ENCODE peak calls at places on chromosomes 7 and 10, in nine cellular contexts. One of them, this sample, is unnamed. For H3K4me1, the result is how much of the 10 kb centered on the place peaks cover.

GRCh38 chr7:26466007-26466406 is 174.3 kb downstream of the SNX10 start:
- DNase-seq in effector memory CD4-positive, alpha-beta T cell: no peak
- DNase-seq in Peyer's patch: no peak
- DNase-seq in GM23338: no peak
- DNase-seq in heart left ventricle: no peak
- DNase-seq in cardiac muscle cell: no peak
- DNase-seq in PC-3: no peak
- DNase-seq in CD8-positive, alpha-beta memory T cell: no peak
- DNase-seq in tibial artery: no peak
- DNase-seq in this sample: no peak

GRCh38 chr10:131310054-131310903 is 1.2 kb downstream of the TCERG1L start:
- DNase-seq in CD8-positive, alpha-beta memory T cell: no peak
- DNase-seq in heart left ventricle: no peak
- DNase-seq in cardiac muscle cell: peak
- DNase-seq in PC-3: peak
- DNase-seq in GM23338: peak
- DNase-seq in tibial artery: no peak
- DNase-seq in effector memory CD4-positive, alpha-beta T cell: no peak
- DNase-seq in Peyer's patch: no peak
- DNase-seq in this sample: no peak

GRCh38 chr7:111530356-111530668 is 32.0 kb downstream of the IMMP2L start:
- DNase-seq in tibial artery: no peak
- DNase-seq in cardiac muscle cell: no peak
- DNase-seq in PC-3: no peak
- DNase-seq in effector memory CD4-positive, alpha-beta T cell: no peak
- DNase-seq in heart left ventricle: no peak
- DNase-seq in CD8-positive, alpha-beta memory T cell: no peak
- DNase-seq in GM23338: no peak
- DNase-seq in Peyer's patch: no peak
- DNase-seq in this sample: no peak

GRCh38 chr7:152177696-152178404 is 152.4 kb downstream of the GALNT11 start:
- DNase-seq in cardiac muscle cell: peak
- DNase-seq in effector memory CD4-positive, alpha-beta T cell: no peak
- DNase-seq in heart left ventricle: no peak
- DNase-seq in GM23338: no peak
- DNase-seq in Peyer's patch: no peak
- DNase-seq in tibial artery: no peak
- DNase-seq in CD8-positive, alpha-beta memory T cell: no peak
- DNase-seq in PC-3: no peak
- DNase-seq in this sample: no peak

GRCh38 chr10:86262671-86263165 is 103.9 kb downstream of the GRID1 start:
- DNase-seq in tibial artery: peak
- DNase-seq in Peyer's patch: no peak
- DNase-seq in effector memory CD4-positive, alpha-beta T cell: no peak
- DNase-seq in GM23338: peak
- DNase-seq in PC-3: no peak
- DNase-seq in cardiac muscle cell: no peak
- DNase-seq in CD8-positive, alpha-beta memory T cell: no peak
- DNase-seq in heart left ventricle: no peak
- DNase-seq in this sample: no peak

GRCh38 chr7:135773451-135773850 is 24.8 kb upstream of the FAM180A start:
- DNase-seq in PC-3: peak
- DNase-seq in heart left ventricle: no peak
- DNase-seq in effector memory CD4-positive, alpha-beta T cell: no peak
- DNase-seq in tibial artery: no peak
- DNase-seq in cardiac muscle cell: no peak
- DNase-seq in Peyer's patch: no peak
- DNase-seq in GM23338: no peak
- DNase-seq in CD8-positive, alpha-beta memory T cell: no peak
- DNase-seq in this sample: no peak

GRCh38 chr7:142152076-142152475 is 40.6 kb downstream of the MGAM2 start:
- DNase-seq in cardiac muscle cell: no peak
- DNase-seq in heart left ventricle: no peak
- DNase-seq in effector memory CD4-positive, alpha-beta T cell: no peak
- DNase-seq in GM23338: no peak
- DNase-seq in tibial artery: no peak
- DNase-seq in PC-3: no peak
- DNase-seq in CD8-positive, alpha-beta memory T cell: no peak
- DNase-seq in Peyer's patch: no peak
- DNase-seq in this sample: no peak

GRCh38 chr10:69051303-69051702 is 36.6 kb upstream of the SRGN start:
- DNase-seq in effector memory CD4-positive, alpha-beta T cell: no peak
- DNase-seq in Peyer's patch: no peak
- DNase-seq in CD8-positive, alpha-beta memory T cell: no peak
- DNase-seq in cardiac muscle cell: peak
- DNase-seq in GM23338: no peak
- DNase-seq in tibial artery: peak
- DNase-seq in PC-3: no peak
- DNase-seq in heart left ventricle: peak
- DNase-seq in this sample: no peak

GRCh38 chr7:140656548-140657515 is 15.9 kb upstream of the ADCK2 start:
- DNase-seq in GM23338: no peak
- DNase-seq in effector memory CD4-positive, alpha-beta T cell: no peak
- DNase-seq in cardiac muscle cell: peak
- DNase-seq in PC-3: peak
- DNase-seq in CD8-positive, alpha-beta memory T cell: no peak
- DNase-seq in Peyer's patch: peak
- DNase-seq in tibial artery: peak
- DNase-seq in heart left ventricle: peak
- DNase-seq in this sample: peak

GRCh38 chr10:131781076-131781475 is 119.7 kb upstream of the PPP2R2D start:
- DNase-seq in PC-3: no peak
- DNase-seq in cardiac muscle cell: no peak
- DNase-seq in GM23338: no peak
- DNase-seq in heart left ventricle: no peak
- DNase-seq in effector memory CD4-positive, alpha-beta T cell: no peak
- DNase-seq in CD8-positive, alpha-beta memory T cell: no peak
- DNase-seq in tibial artery: no peak
- DNase-seq in Peyer's patch: no peak
- DNase-seq in this sample: no peak

GRCh38 chr10:131111474-131112080 is 199.9 kb downstream of the TCERG1L start:
- DNase-seq in Peyer's patch: no peak
- DNase-seq in PC-3: no peak
- DNase-seq in CD8-positive, alpha-beta memory T cell: no peak
- DNase-seq in effector memory CD4-positive, alpha-beta T cell: no peak
- DNase-seq in tibial artery: no peak
- DNase-seq in GM23338: no peak
- DNase-seq in cardiac muscle cell: no peak
- DNase-seq in heart left ventricle: no peak
- DNase-seq in this sample: no peak

GRCh38 chr10:77926566-77927342 is at the start of gene DLG5:
- DNase-seq in GM23338: peak
- DNase-seq in cardiac muscle cell: peak
- DNase-seq in tibial artery: peak
- DNase-seq in CD8-positive, alpha-beta memory T cell: no peak
- DNase-seq in effector memory CD4-positive, alpha-beta T cell: no peak
- DNase-seq in heart left ventricle: peak
- DNase-seq in Peyer's patch: no peak
- DNase-seq in PC-3: peak
- DNase-seq in this sample: peak

GRCh38 chr10:70559861-70560260 is 42.7 kb downstream of the PRF1 start:
- DNase-seq in CD8-positive, alpha-beta memory T cell: no peak
- DNase-seq in Peyer's patch: no peak
- DNase-seq in GM23338: no peak
- DNase-seq in effector memory CD4-positive, alpha-beta T cell: no peak
- DNase-seq in cardiac muscle cell: no peak
- DNase-seq in heart left ventricle: no peak
- DNase-seq in PC-3: no peak
- DNase-seq in tibial artery: no peak
- DNase-seq in this sample: no peak

GRCh38 chr7:5424689-5425506 is 1.3 kb upstream of the TNRC18 start:
- DNase-seq in tibial artery: peak
- DNase-seq in effector memory CD4-positive, alpha-beta T cell: no peak
- DNase-seq in heart left ventricle: peak
- DNase-seq in cardiac muscle cell: peak
- DNase-seq in CD8-positive, alpha-beta memory T cell: no peak
- DNase-seq in GM23338: peak
- DNase-seq in PC-3: peak
- DNase-seq in Peyer's patch: no peak
- DNase-seq in this sample: no peak

GRCh38 chr10:68900427-68901105 is 549 bp upstream of the DDX50 start:
- DNase-seq in effector memory CD4-positive, alpha-beta T cell: no peak
- DNase-seq in tibial artery: peak
- DNase-seq in cardiac muscle cell: no peak
- DNase-seq in heart left ventricle: peak
- DNase-seq in GM23338: no peak
- DNase-seq in PC-3: no peak
- DNase-seq in CD8-positive, alpha-beta memory T cell: no peak
- DNase-seq in Peyer's patch: no peak
- DNase-seq in this sample: peak

GRCh38 chr7:152544971-152545619 is 109.3 kb upstream of the KMT2C start:
- DNase-seq in effector memory CD4-positive, alpha-beta T cell: no peak
- DNase-seq in GM23338: peak
- DNase-seq in tibial artery: no peak
- DNase-seq in cardiac muscle cell: peak
- DNase-seq in heart left ventricle: no peak
- DNase-seq in Peyer's patch: no peak
- DNase-seq in PC-3: no peak
- DNase-seq in CD8-positive, alpha-beta memory T cell: no peak
- DNase-seq in this sample: no peak

GRCh38 chr7:47556511-47557180 is 25.3 kb downstream of the TNS3 start:
- DNase-seq in GM23338: no peak
- DNase-seq in CD8-positive, alpha-beta memory T cell: no peak
- DNase-seq in cardiac muscle cell: no peak
- DNase-seq in tibial artery: no peak
- DNase-seq in heart left ventricle: no peak
- DNase-seq in effector memory CD4-positive, alpha-beta T cell: no peak
- DNase-seq in PC-3: peak
- DNase-seq in Peyer's patch: no peak
- DNase-seq in this sample: no peak

GRCh38 chr7:47552631-47553030 is 29.3 kb downstream of the TNS3 start:
- DNase-seq in tibial artery: no peak
- DNase-seq in Peyer's patch: no peak
- DNase-seq in PC-3: peak
- DNase-seq in CD8-positive, alpha-beta memory T cell: no peak
- DNase-seq in effector memory CD4-positive, alpha-beta T cell: no peak
- DNase-seq in GM23338: no peak
- DNase-seq in cardiac muscle cell: peak
- DNase-seq in heart left ventricle: no peak
- DNase-seq in this sample: no peak

GRCh38 chr7:47551550-47552121 is 30.3 kb downstream of the TNS3 start:
- DNase-seq in cardiac muscle cell: no peak
- DNase-seq in heart left ventricle: peak
- DNase-seq in PC-3: no peak
- DNase-seq in CD8-positive, alpha-beta memory T cell: no peak
- DNase-seq in GM23338: no peak
- DNase-seq in effector memory CD4-positive, alpha-beta T cell: no peak
- DNase-seq in Peyer's patch: no peak
- DNase-seq in tibial artery: no peak
- DNase-seq in this sample: no peak

GRCh38 chr7:47550788-47551470 is 31.0 kb downstream of the TNS3 start:
- DNase-seq in GM23338: no peak
- DNase-seq in cardiac muscle cell: no peak
- DNase-seq in effector memory CD4-positive, alpha-beta T cell: no peak
- DNase-seq in tibial artery: no peak
- DNase-seq in Peyer's patch: no peak
- DNase-seq in heart left ventricle: no peak
- DNase-seq in CD8-positive, alpha-beta memory T cell: no peak
- DNase-seq in PC-3: no peak
- DNase-seq in this sample: no peak

DNA sequence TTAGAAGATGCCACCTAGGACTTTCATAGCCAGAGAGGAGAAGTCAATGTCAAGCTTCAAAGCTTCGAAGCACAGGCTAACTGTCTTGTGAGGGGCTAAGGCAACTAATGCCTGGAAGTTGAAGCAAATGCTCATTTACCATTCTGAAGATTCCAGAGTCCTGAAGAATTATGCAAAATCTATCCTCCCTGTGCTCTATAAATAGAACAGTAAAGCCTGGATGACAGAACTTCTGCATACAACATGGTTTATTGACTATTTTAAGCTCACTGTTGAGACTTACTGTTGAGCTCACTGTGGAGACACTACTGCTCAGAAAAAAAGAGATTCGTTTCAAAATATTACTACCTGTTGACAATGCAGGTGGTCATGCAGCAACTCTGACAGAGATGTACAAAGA is 28.6 kb downstream of the TNS3 start:
- DNase-seq in cardiac muscle cell: no peak
- DNase-seq in GM23338: no peak
- DNase-seq in effector memory CD4-positive, alpha-beta T cell: no peak
- DNase-seq in tibial artery: no peak
- DNase-seq in CD8-positive, alpha-beta memory T cell: no peak
- DNase-seq in heart left ventricle: no peak
- DNase-seq in Peyer's patch: no peak
- DNase-seq in PC-3: no peak
- DNase-seq in this sample: no peak
- H3K4me1 ChIP-seq in cardiac muscle cell: under half
- H3K4me1 ChIP-seq in GM23338: under half
- H3K4me1 ChIP-seq in effector memory CD4-positive, alpha-beta T cell: under half
- H3K4me1 ChIP-seq in tibial artery: under half
- H3K4me1 ChIP-seq in CD8-positive, alpha-beta memory T cell: under half
- H3K4me1 ChIP-seq in heart left ventricle: under half
- H3K4me1 ChIP-seq in Peyer's patch: under half
- H3K4me1 ChIP-seq in PC-3: under half
- H3K4me1 ChIP-seq in this sample: under half

GRCh38 chr10:6103591-6103990 is 14.8 kb downstream of the RBM17 start:
- DNase-seq in Peyer's patch: no peak
- DNase-seq in effector memory CD4-positive, alpha-beta T cell: no peak
- DNase-seq in PC-3: no peak
- DNase-seq in CD8-positive, alpha-beta memory T cell: no peak
- DNase-seq in heart left ventricle: no peak
- DNase-seq in tibial artery: no peak
- DNase-seq in GM23338: no peak
- DNase-seq in cardiac muscle cell: no peak
- DNase-seq in this sample: no peak
- H3K4me1 ChIP-seq in Peyer's patch: under half
- H3K4me1 ChIP-seq in effector memory CD4-positive, alpha-beta T cell: under half
- H3K4me1 ChIP-seq in PC-3: under half
- H3K4me1 ChIP-seq in CD8-positive, alpha-beta memory T cell: under half
- H3K4me1 ChIP-seq in heart left ventricle: under half
- H3K4me1 ChIP-seq in tibial artery: under half
- H3K4me1 ChIP-seq in GM23338: half or more
- H3K4me1 ChIP-seq in cardiac muscle cell: under half
- H3K4me1 ChIP-seq in this sample: under half

GRCh38 chr10:122850705-122851640 is 5.3 kb upstream of the CUZD1 start:
- DNase-seq in GM23338: no peak
- DNase-seq in cardiac muscle cell: peak
- DNase-seq in CD8-positive, alpha-beta memory T cell: no peak
- DNase-seq in tibial artery: no peak
- DNase-seq in heart left ventricle: no peak
- DNase-seq in effector memory CD4-positive, alpha-beta T cell: no peak
- DNase-seq in PC-3: peak
- DNase-seq in Peyer's patch: no peak
- DNase-seq in this sample: no peak
- H3K4me1 ChIP-seq in GM23338: under half
- H3K4me1 ChIP-seq in cardiac muscle cell: under half
- H3K4me1 ChIP-seq in CD8-positive, alpha-beta memory T cell: under half
- H3K4me1 ChIP-seq in tibial artery: under half
- H3K4me1 ChIP-seq in heart left ventricle: under half
- H3K4me1 ChIP-seq in effector memory CD4-positive, alpha-beta T cell: under half
- H3K4me1 ChIP-seq in PC-3: half or more
- H3K4me1 ChIP-seq in Peyer's patch: under half
- H3K4me1 ChIP-seq in this sample: under half

DNA sequence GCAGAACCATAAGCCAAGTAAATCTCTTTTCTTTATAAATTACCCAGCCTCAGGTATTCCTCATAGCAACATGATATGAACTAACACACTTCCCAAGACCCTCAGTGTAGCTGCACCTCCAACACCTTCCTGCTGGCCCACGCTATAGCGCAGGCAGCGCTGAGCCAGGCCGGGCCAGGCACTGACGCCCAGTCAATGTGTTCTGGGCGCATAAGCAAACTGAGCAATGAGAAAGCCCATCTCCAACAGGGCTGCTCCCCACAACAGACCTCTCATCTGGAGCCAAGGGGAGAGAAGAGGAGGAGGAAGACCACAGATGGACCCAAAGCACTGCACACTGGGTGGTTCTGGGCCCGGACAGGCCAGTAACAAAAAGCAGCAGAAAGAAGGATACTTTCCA is 40.8 kb downstream of the FAM53B start:
- DNase-seq in Peyer's patch: no peak
- DNase-seq in PC-3: no peak
- DNase-seq in effector memory CD4-positive, alpha-beta T cell: no peak
- DNase-seq in CD8-positive, alpha-beta memory T cell: no peak
- DNase-seq in GM23338: no peak
- DNase-seq in heart left ventricle: no peak
- DNase-seq in cardiac muscle cell: no peak
- DNase-seq in tibial artery: no peak
- DNase-seq in this sample: no peak
- H3K4me1 ChIP-seq in Peyer's patch: half or more
- H3K4me1 ChIP-seq in PC-3: under half
- H3K4me1 ChIP-seq in effector memory CD4-positive, alpha-beta T cell: half or more
- H3K4me1 ChIP-seq in CD8-positive, alpha-beta memory T cell: half or more
- H3K4me1 ChIP-seq in GM23338: under half
- H3K4me1 ChIP-seq in heart left ventricle: half or more
- H3K4me1 ChIP-seq in cardiac muscle cell: under half
- H3K4me1 ChIP-seq in tibial artery: under half
- H3K4me1 ChIP-seq in this sample: half or more

This sample was measured in suprapubic skin.